ENCODE peak calls at places on chromosome 18, in five cellular contexts. T is left lung, S is upper lobe of left lung, B is heart right ventricle, M is lower lobe of right lung. K is an unnamed sample. For H3K9me3, the result is how much of the 10 kb centered on the place peaks cover.

GRCh38 chr18:2336993-2337392 is 234.3 kb downstream of the METTL4 start:
- DNase-seq in B (no peak), M (no peak), S (no peak), T (no peak), K (no peak)

GRCh38 chr18:6875764-6876163 is 146.2 kb downstream of the ARHGAP28 start:
- DNase-seq in B (no peak), M (no peak), S (no peak), T (no peak), K (no peak)

GRCh38 chr18:21053127-21053526 is 58.5 kb downstream of the ROCK1 start:
- DNase-seq in S (no peak), T (no peak), B (no peak), M (no peak), K (no peak)

GRCh38 chr18:50473896-50474295 is 86.0 kb upstream of the MAPK4 start:
- DNase-seq in B (no peak), T (no peak), S (peak), M (no peak), K (no peak)

GRCh38 chr18:48761582-48761981 is 189.2 kb downstream of the SMAD7 start:
- DNase-seq in S (peak), M (peak), T (no peak), B (no peak), K (no peak)

GRCh38 chr18:45175505-45175904 is 439.8 kb upstream of the SLC14A2 start:
- DNase-seq in S (no peak), M (no peak), T (no peak), B (no peak), K (no peak)

GRCh38 chr18:65091737-65092329 is 659.0 kb upstream of the CDH7 start:
- DNase-seq in M (no peak), T (no peak), B (no peak), S (no peak), K (no peak)

GRCh38 chr18:58800582-58800981 is 64.1 kb upstream of the ZNF532 start:
- DNase-seq in M (no peak), S (no peak), B (no peak), T (no peak), K (no peak)

GRCh38 chr18:3330622-3331021 is 68.7 kb downstream of the MYL12B start:
- DNase-seq in M (no peak), S (no peak), B (no peak), T (no peak), K (no peak)

GRCh38 chr18:75173125-75173432 is 35.9 kb downstream of the PTGR3 start:
- DNase-seq in S (no peak), B (no peak), M (no peak), T (no peak), K (no peak)

GRCh38 chr18:712401-713134 is at the start of gene ENOSF1:
- DNase-seq in M (peak), S (peak), B (peak), T (peak), K (peak)

GRCh38 chr18:49135871-49136270 is 185.1 kb upstream of the SMAD7 start:
- DNase-seq in T (no peak), S (no peak), B (no peak), M (no peak), K (no peak)

GRCh38 chr18:41992698-41993097 is 37.7 kb downstream of the PIK3C3 start:
- DNase-seq in T (no peak), M (no peak), B (no peak), S (no peak), K (no peak)

GRCh38 chr18:24544141-24544498 is 83.7 kb downstream of the HRH4 start:
- DNase-seq in B (peak), S (no peak), T (no peak), M (no peak), K (no peak)

DNA sequence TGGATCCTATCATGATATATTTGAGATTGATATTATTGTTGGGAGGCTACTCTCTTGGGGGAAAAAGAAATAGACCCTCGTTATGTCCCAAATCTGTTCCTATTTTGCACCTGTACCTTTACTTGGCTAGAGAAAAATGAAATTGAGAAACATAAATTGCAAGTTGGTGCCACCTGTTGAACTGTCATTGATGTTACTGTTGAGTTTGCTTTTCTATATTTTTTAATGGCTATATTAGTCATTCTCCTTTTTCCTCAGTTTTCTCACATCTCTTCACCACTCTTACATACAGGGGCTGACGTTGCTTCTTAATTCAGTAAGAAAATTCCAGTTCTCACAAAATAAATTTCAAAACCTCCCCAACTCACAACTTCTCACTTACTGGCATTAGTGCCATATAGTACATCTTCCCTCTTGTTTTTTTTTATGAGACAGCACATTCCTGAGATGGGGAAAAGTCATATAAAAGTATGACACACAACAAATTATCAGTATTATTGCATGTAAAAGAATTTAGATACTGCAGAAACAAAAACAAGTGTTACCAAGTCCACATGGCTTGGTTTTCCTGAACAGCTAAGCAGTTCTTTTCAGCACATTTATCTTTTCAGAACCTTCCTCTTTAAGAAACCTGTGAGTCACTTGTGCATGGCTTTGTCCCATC is 348.3 kb upstream of the DSEL start:
- DNase-seq in T (no peak), M (no peak), S (no peak), B (no peak), K (no peak)
- H3K9me3 ChIP-seq in T (under half), M (under half), S (under half), B (under half), K (under half)

DNA sequence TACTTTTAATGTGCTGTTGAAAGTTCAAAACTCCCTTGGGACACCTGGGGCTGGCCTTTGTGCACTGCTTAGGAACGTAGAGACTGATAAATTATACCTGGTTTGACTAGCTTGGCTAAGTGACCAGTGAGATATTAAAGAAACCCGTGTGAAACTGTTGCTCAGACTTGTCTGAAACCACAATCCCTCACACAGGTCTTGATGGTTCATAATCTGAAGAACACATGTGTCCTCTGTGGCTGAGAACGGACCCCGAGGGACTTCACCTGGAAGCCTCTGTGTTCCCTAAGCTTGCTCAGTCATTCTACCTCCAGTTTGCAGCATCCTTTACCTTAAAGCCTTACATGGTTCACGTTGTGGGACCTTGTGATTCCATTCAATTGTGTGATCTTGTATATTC is 218.8 kb downstream of the CBLN2 start:
- DNase-seq in B (no peak), T (no peak), M (no peak), S (no peak), K (no peak)
- H3K9me3 ChIP-seq in B (under half), T (under half), M (under half), S (under half), K (under half)

DNA sequence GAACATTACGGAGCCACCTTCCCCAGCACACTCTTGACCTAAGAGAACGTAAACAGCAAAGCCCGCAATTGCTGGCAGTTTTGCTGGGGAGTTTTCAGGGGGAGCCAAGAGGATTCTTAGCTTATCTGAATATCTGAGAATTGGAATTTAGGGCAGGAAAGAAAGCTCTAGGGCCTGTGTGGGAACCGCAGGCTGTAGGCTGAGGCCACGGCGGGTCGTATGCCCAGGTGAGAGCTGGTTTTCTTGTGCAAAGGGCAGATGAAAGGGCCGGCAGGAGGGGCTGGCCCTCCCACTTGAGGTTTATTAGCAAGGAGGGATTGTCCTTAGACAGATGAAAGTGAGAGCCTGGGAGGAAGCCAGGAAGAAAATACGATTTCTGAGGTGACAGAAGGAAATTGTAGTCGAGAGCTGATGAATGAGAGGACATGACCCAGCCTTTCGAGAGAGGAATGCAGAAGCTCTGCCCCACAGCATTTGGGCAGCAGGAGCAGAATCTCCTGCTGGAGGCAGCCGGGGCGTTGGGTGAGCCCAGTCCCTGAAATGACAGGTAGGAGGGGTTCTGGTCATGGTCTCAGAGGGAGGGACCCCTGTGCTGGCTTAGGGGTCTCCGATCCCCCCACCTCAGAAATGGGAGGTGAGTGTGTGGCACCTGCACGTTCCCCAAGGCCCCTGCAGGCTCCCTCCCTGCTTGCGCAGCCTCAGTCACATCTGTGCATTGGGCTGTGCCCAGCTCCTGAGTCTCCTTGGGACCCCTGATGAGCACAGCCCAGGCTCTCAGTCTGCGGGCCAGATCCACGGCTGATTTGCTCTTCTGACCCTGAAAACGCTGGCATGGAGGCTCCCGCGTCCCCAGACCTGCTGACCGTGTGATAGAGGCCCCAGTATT is 61.1 kb downstream of the CABLES1 start:
- DNase-seq in T (no peak), B (no peak), S (no peak), M (no peak), K (no peak)
- H3K9me3 ChIP-seq in T (under half), B (under half), S (under half), M (under half), K (under half)

DNA sequence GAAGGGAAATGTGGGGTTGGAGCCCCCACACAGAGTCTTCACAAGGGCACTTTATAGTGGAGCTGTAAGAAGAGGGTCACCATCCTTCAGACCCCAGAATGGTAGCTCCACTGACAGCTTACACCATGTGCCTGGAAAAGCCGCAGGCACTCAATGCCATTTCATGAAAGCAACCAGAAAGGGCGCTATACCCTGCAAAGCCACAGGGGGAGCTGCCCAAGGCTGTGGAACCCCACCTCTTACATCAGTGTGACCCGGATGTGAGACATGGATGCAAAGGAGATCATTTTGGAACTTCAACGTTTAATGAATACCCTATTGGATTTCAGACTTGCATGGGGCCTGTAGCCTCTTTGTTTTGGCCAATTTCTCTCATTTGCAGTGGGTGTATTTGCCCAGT is 694.7 kb downstream of the CBLN2 start:
- DNase-seq in T (no peak), S (no peak), B (no peak), M (no peak), K (no peak)
- H3K9me3 ChIP-seq in T (under half), S (under half), B (under half), M (under half), K (under half)

GRCh38 chr18:79887181-79888000 is 64.1 kb downstream of the SLC66A2 start:
- DNase-seq in B (peak), M (peak), S (peak), T (no peak), K (no peak)

GRCh38 chr18:79889569-79889968 is 61.9 kb downstream of the SLC66A2 start:
- DNase-seq in T (no peak), M (no peak), B (no peak), S (no peak), K (no peak)

GRCh38 chr18:79884963-79885728 is 66.3 kb downstream of the SLC66A2 start:
- DNase-seq in T (no peak), B (no peak), S (no peak), M (peak), K (no peak)

GRCh38 chr18:79888016-79888415 is 63.4 kb downstream of the SLC66A2 start:
- DNase-seq in S (peak), T (no peak), B (no peak), M (no peak), K (no peak)

GRCh38 chr18:79890638-79891037 is 60.8 kb downstream of the SLC66A2 start:
- DNase-seq in M (no peak), T (no peak), S (no peak), B (no peak), K (no peak)
- H3K9me3 ChIP-seq in M (under half), T (under half), S (under half), B (under half), K (under half)

DNA sequence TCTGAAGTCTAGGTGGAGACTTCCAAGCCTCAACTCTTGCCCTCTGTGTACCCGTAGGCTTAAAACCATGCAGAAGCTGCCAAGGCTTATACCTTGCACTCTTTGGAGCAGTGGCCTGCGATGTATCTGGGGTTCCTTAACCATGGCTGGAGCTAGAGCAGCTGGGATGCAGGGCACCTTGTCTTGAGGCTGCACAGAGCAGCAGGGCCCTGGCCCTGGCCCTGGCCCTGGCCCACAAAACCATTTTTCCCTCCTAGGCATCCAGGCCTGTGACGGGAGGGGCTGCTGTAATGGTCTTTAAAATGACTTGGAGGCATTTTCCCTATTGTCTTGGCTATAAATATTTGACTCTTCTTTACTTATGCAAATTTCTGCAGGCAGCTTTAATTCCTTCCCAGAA is 19.2 kb downstream of the SERPINB4 start:
- DNase-seq in M (no peak), B (no peak), T (no peak), S (peak), K (no peak)
- H3K9me3 ChIP-seq in M (under half), B (under half), T (under half), S (under half), K (under half)